ENCODE peak calls at places on chromosomes 3 and 15, in four cellular contexts. M, J, K and Q are unnamed samples.

GRCh38 chr15:64356443-64357040 is 569 bp upstream of the CSNK1G1 start:
- DNase-seq in M (peak), J (peak), K (no peak), Q (no peak)

GRCh38 chr3:53813229-53813628 is 33.0 kb downstream of the CHDH start:
- DNase-seq in M (no peak), J (no peak), K (no peak), Q (no peak)

GRCh38 chr15:30926161-30926560 is 22.4 kb downstream of the FAN1 start:
- DNase-seq in M (no peak), J (no peak), K (no peak), Q (no peak)

GRCh38 chr3:102169915-102170479 is 264.8 kb upstream of the ZPLD1 start:
- DNase-seq in M (no peak), J (no peak), K (no peak), Q (no peak)

GRCh38 chr3:126711361-126711760 is 7.3 kb downstream of the CHCHD6 start:
- DNase-seq in M (peak), J (no peak), K (no peak), Q (no peak)

GRCh38 chr15:75171408-75171807 is 30.3 kb upstream of the C15orf39 start:
- DNase-seq in M (peak), J (no peak), K (peak), Q (peak)

GRCh38 chr3:113948015-113948917 is 453 bp downstream of the ZDHHC23 start:
- DNase-seq in M (no peak), J (peak), K (peak), Q (peak)

GRCh38 chr3:152050782-152051405 is 177.5 kb downstream of the SUCNR1 start:
- DNase-seq in M (no peak), J (no peak), K (no peak), Q (no peak)

GRCh38 chr3:49371946-49372345 is 13.8 kb upstream of the GPX1 start:
- DNase-seq in M (no peak), J (no peak), K (no peak), Q (no peak)

GRCh38 chr3:145807990-145808389 is 353.0 kb downstream of the PLOD2 start:
- DNase-seq in M (peak), J (no peak), K (no peak), Q (no peak)

GRCh38 chr15:69451951-69452701 is 492 bp upstream of the RPLP1 start:
- DNase-seq in M (no peak), J (no peak), K (peak), Q (no peak)

GRCh38 chr15:25178835-25179672 is 224.3 kb downstream of the SNRPN start:
- DNase-seq in M (no peak), J (no peak), K (no peak), Q (no peak)

GRCh38 chr15:64149424-64150235 is 1.9 kb upstream of the SNX22 start:
- DNase-seq in M (no peak), J (no peak), K (peak), Q (no peak)

GRCh38 chr3:98613616-98614015 is 20.2 kb upstream of the CPOX start:
- DNase-seq in M (no peak), J (no peak), K (no peak), Q (no peak)

GRCh38 chr3:128173849-128174248 is 20.6 kb downstream of the EEFSEC start:
- DNase-seq in M (no peak), J (no peak), K (no peak), Q (no peak)

GRCh38 chr3:187961366-187961765 is 192.6 kb upstream of the LPP start:
- DNase-seq in M (no peak), J (no peak), K (no peak), Q (no peak)

GRCh38 chr3:45952456-45952855 is 9.2 kb downstream of the CXCR6 start:
- DNase-seq in M (no peak), J (no peak), K (no peak), Q (no peak)

GRCh38 chr15:35305906-35306305 is 220.8 kb upstream of the NANOGP8 start:
- DNase-seq in M (no peak), J (no peak), K (no peak), Q (no peak)

GRCh38 chr3:69031635-69032034 is 18.2 kb upstream of the EOGT start:
- DNase-seq in M (no peak), J (no peak), K (no peak), Q (no peak)

GRCh38 chr3:36943601-36944000 is 1.3 kb downstream of the TRANK1 start:
- DNase-seq in M (no peak), J (no peak), K (no peak), Q (no peak)

GRCh38 chr3:127141921-127142730 is 50.8 kb upstream of the PRR23E start:
- DNase-seq in M (no peak), J (peak), K (no peak), Q (no peak)